ENCODE peak calls at places on chromosome 12, in five cellular contexts. G is GM23338, F is foreskin fibroblast, S is ascending aorta, X is mucosa of descending colon. B is an unnamed sample.

GRCh38 chr12:127280393-127281275 is 986.3 kb upstream of the TMEM132C start:
- DNase-seq in G (peak; percentile 76), F (peak; percentile 36), S (no peak), X (peak; percentile 81), B (peak; percentile 55)

GRCh38 chr12:104750061-104750460 is 208.0 kb downstream of the SLC41A2 start:
- DNase-seq in G (no peak), F (peak; percentile 38), S (peak; percentile 69), X (no peak), B (peak; percentile 67)

GRCh38 chr12:113271853-113272561 is 50.7 kb downstream of the TPCN1 start:
- DNase-seq in G (peak; percentile 24), F (peak; percentile 93), S (peak; percentile 93), X (peak; percentile 55), B (peak; percentile 59)

GRCh38 chr12:68336754-68337343 is 4.7 kb upstream of the MDM1 start:
- DNase-seq in G (no peak), F (no peak), S (no peak), X (no peak), B (peak; percentile 91)

GRCh38 chr12:49018282-49019119 is at the start of gene PRKAG1:
- DNase-seq in G (peak; percentile 99), F (peak; percentile 99), S (peak; percentile 98), X (peak; percentile 97), B (peak; percentile 97)

GRCh38 chr12:63845726-63846125 is 1.2 kb downstream of the SRGAP1 start:
- DNase-seq in G (no peak), F (peak; percentile 71), S (no peak), X (no peak), B (peak; percentile 73)

GRCh38 chr12:63897931-63898330 is 53.4 kb downstream of the SRGAP1 start:
- DNase-seq in G (peak; percentile 8), F (no peak), S (no peak), X (no peak), B (no peak)

GRCh38 chr12:115752151-115752550 is 525.3 kb downstream of the MED13L start:
- DNase-seq in G (no peak), F (peak; percentile 83), S (no peak), X (no peak), B (no peak)

GRCh38 chr12:23640754-23641153 is 308.7 kb downstream of the SOX5 start:
- DNase-seq in G (peak; percentile 76), F (no peak), S (no peak), X (no peak), B (no peak)

GRCh38 chr12:69056743-69057515 is 124.0 kb upstream of the CPM start:
- DNase-seq in G (no peak), F (peak; percentile 87), S (no peak), X (no peak), B (peak; percentile 37)

GRCh38 chr12:5392961-5393360 is 38.9 kb upstream of the NTF3 start:
- DNase-seq in G (no peak), F (no peak), S (no peak), X (no peak), B (no peak)
- H3K4me3 ChIP-seq in G (no peak overlapping the region), F (no peak overlapping the region), S (no peak overlapping the region), X (no peak overlapping the region), B (no peak overlapping the region)

GRCh38 chr12:95215925-95216324 is 1.3 kb downstream of the FGD6 start:
- DNase-seq in G (peak; percentile 51), F (peak; percentile 65), S (no peak), X (no peak), B (peak; percentile 67)

GRCh38 chr12:95218164-95218851 is 701 bp downstream of the VEZT start:
- DNase-seq in G (no peak), F (peak; percentile 86), S (no peak), X (no peak), B (peak; percentile 87)

GRCh38 chr12:95218852-95219171 is 1.2 kb downstream of the VEZT start:
- DNase-seq in G (peak; percentile 37), F (no peak), S (no peak), X (peak; percentile 44), B (peak; percentile 63)

GRCh38 chr12:95216704-95217376 is 427 bp downstream of the FGD6 start:
- DNase-seq in G (no peak), F (no peak), S (no peak), X (no peak), B (peak; percentile 56)

DNA sequence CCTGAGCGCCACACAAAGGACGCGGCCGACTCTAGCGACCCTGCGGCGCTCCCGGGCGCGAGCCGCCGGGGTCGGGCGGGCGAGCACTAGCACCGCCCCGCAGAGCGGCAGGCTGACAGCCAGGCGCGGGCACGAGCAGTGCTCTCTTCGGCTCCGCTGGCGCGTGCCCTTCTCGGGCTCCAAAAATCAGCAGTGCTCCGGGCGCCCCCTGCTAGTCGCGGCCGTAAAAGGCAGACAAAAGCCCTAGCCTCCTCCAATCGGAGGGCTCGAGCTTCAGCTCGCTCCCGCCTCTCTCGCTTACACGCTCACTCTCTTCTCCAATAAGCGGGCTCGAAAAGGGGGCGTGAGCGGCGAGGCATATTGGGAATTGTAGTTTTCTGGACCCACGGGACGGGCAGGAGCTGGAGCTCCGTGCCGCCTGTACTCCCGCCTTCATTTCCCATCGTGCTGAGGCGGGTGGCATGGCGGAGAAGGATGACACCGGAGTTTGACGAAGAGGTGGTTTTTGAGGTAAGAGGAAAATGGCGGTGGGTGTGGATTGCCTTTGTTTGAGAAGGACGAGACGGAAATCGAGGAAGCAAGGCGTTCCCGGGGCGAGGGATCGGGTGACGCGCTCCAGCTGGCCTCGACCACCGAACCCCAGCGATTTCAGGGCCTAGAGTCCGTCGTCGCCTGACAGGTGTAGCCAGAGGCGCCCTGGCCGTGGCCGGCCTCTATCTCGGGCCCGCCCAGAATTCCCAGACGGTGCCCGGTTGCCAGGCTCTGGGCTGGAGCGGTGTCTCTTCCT is at the start of the genes FGD6 and VEZT:
- DNase-seq in G (peak; percentile 99), F (peak; percentile 100), S (peak; percentile 100), X (peak; percentile 99), B (peak; percentile 100)
- TF ChIP-seq CTCF in G (no peak), F (peak; percentile 61), S (peak; percentile 56), X (peak; percentile 52), B (peak; percentile 56)

GRCh38 chr12:130602251-130602650 is 113.8 kb downstream of the RIMBP2 start:
- DNase-seq in G (no peak), F (no peak), S (no peak), X (no peak), B (no peak)
- H3K4me3 ChIP-seq in G (no peak overlapping the region), F (no peak overlapping the region), S (no peak overlapping the region), X (no peak overlapping the region), B (no peak overlapping the region)

GRCh38 chr12:102171951-102172350 is 25.7 kb downstream of the PMCH start:
- DNase-seq in G (no peak), F (peak; percentile 53), S (no peak), X (no peak), B (peak; percentile 17)

GRCh38 chr12:102172436-102172835 is 25.2 kb downstream of the PMCH start:
- DNase-seq in G (no peak), F (peak; percentile 69), S (no peak), X (no peak), B (no peak)

GRCh38 chr12:102167821-102168605 is 29.6 kb downstream of the PMCH start:
- DNase-seq in G (no peak), F (peak; percentile 46), S (no peak), X (no peak), B (no peak)

GRCh38 chr12:102174117-102174516 is 23.5 kb downstream of the PMCH start:
- DNase-seq in G (no peak), F (no peak), S (no peak), X (no peak), B (no peak)

GRCh38 chr12:102169922-102170698 is 27.5 kb downstream of the PMCH start:
- DNase-seq in G (peak; percentile 59), F (peak; percentile 41), S (no peak), X (no peak), B (peak; percentile 54)
- TF ChIP-seq CTCF in G (peak; percentile 73), F (peak; percentile 69), S (peak; percentile 36), X (peak; percentile 39), B (peak; percentile 73)

GRCh38 chr12:1531160-1531653 is 63.2 kb downstream of the FBXL14 start:
- DNase-seq in G (peak; percentile 55), F (peak; percentile 56), S (no peak), X (peak; percentile 42), B (no peak)

GRCh38 chr12:1532367-1532752 is 62.0 kb downstream of the FBXL14 start:
- DNase-seq in G (no peak), F (no peak), S (no peak), X (no peak), B (no peak)

GRCh38 chr12:1532796-1533195 is 61.6 kb downstream of the FBXL14 start:
- DNase-seq in G (no peak), F (peak; percentile 57), S (no peak), X (no peak), B (no peak)

GRCh38 chr12:1530592-1531159 is 63.7 kb downstream of the FBXL14 start:
- DNase-seq in G (peak; percentile 34), F (peak; percentile 28), S (no peak), X (no peak), B (no peak)

DNA sequence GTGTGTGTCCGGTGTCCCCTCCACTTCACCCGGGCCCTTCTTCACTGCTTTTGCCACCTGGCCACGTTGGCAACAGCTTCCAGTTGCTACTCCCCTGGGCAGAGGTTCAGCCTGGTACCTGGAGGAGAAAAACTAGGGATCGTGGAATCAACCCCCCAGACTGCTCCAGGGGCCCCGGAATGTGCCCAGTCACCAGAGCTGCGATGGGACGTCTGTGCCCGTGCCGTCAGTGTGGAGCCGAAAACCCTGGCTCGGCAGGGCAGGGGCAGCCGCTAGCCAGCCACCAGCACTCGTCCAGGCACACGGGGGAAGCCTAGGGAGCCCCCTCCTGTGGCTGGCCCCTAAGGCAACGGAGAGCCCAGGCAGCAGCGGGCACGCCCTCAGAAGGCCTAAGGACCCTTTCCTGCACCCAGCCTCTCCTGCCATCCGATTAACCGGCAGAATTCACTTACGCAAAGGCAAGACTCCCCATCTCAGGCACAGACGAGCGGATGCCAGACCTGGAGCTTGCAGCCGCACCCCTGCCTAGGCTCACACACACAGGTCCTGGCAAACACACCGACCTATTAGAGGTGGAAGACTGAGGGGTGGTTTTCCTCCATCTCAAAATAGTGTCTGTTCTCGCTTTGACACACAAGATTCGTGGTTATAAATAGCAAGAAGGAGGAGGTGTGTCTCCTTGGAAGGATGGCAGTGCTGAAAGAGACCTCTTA is 62.6 kb downstream of the FBXL14 start:
- DNase-seq in G (no peak), F (peak; percentile 34), S (no peak), X (no peak), B (no peak)
- H3K4me3 ChIP-seq in G (peak overlapping the region; percentile 61), F (peak overlapping the region; percentile 82), S (peak overlapping the region; percentile 48), X (no peak overlapping the region), B (peak overlapping the region; percentile 33)

GRCh38 chr12:52591521-52591920 is 9.7 kb downstream of the KRT72 start:
- DNase-seq in G (no peak), F (no peak), S (no peak), X (no peak), B (no peak)
- TF ChIP-seq CTCF in G (no peak), F (no peak), S (no peak), X (no peak), B (no peak)

GRCh38 chr12:94208433-94208921 is 60.1 kb downstream of the PLXNC1 start:
- DNase-seq in G (no peak), F (no peak), S (no peak), X (no peak), B (no peak)
- H3K4me3 ChIP-seq in G (no peak overlapping the region), F (no peak overlapping the region), S (peak overlapping the region; percentile 26), X (no peak overlapping the region), B (no peak overlapping the region)

B was measured in epithelial cell of esophagus.